ENCODE peak calls at places on chromosomes 5 and 9, in seven cellular contexts. V, C, R, H, Z, K and X are unnamed samples.

GRCh38 chr5:172403191-172403794 is 51.0 kb downstream of the SH3PXD2B start:
- DNase-seq in V (peak), C (peak), R (peak), H (no peak), Z (peak), K (peak), X (no peak)

GRCh38 chr5:112420111-112420864 is 1.2 kb upstream of the EPB41L4A start:
- DNase-seq in V (peak), C (peak), R (peak), H (peak), Z (peak), K (peak), X (no peak)

GRCh38 chr5:151615431-151615830 is 24.3 kb upstream of the FAT2 start:
- DNase-seq in V (no peak), C (no peak), R (no peak), H (no peak), Z (no peak), K (no peak), X (no peak)

GRCh38 chr9:115604831-115605483 is 487.0 kb upstream of the TNC start:
- DNase-seq in V (no peak), C (no peak), R (no peak), H (no peak), Z (no peak), K (peak), X (peak)

GRCh38 chr9:2116073-2116472 is 100.9 kb downstream of the SMARCA2 start:
- DNase-seq in V (no peak), C (no peak), R (peak), H (no peak), Z (peak), K (no peak), X (peak)

GRCh38 chr5:142929602-142930001 is 159.4 kb downstream of the ARHGAP26 start:
- DNase-seq in V (peak), C (peak), R (peak), H (no peak), Z (no peak), K (no peak), X (no peak)

GRCh38 chr5:13478831-13479465 is 465.5 kb downstream of the DNAH5 start:
- DNase-seq in V (no peak), C (no peak), R (peak), H (no peak), Z (peak), K (peak), X (peak)

GRCh38 chr9:134306583-134307222 is 19.6 kb upstream of the RXRA start:
- DNase-seq in V (no peak), C (no peak), R (peak), H (no peak), Z (no peak), K (no peak), X (no peak)

GRCh38 chr9:335373-335772 is 120.7 kb downstream of the DOCK8 start:
- DNase-seq in V (no peak), C (no peak), R (no peak), H (no peak), Z (no peak), K (no peak), X (no peak)

GRCh38 chr5:371811-372555 is 50.5 kb downstream of the AHRR start:
- DNase-seq in V (peak), C (peak), R (no peak), H (peak), Z (peak), K (no peak), X (no peak)

GRCh38 chr9:69180670-69181069 is 6.6 kb downstream of the TJP2 start:
- DNase-seq in V (peak), C (peak), R (peak), H (no peak), Z (no peak), K (peak), X (peak)

GRCh38 chr5:65874241-65874640 is 52.1 kb upstream of the ERBIN start:
- DNase-seq in V (no peak), C (no peak), R (no peak), H (no peak), Z (no peak), K (peak), X (no peak)

GRCh38 chr9:77980622-77981021 is 51.0 kb downstream of the GNAQ start:
- DNase-seq in V (no peak), C (no peak), R (no peak), H (no peak), Z (no peak), K (peak), X (no peak)

GRCh38 chr5:149448831-149449714 is 70.0 kb upstream of the IL17B start:
- DNase-seq in V (peak), C (no peak), R (peak), H (no peak), Z (no peak), K (no peak), X (no peak)

GRCh38 chr5:55557123-55557522 is 22.4 kb upstream of the PLPP1 start:
- DNase-seq in V (peak), C (no peak), R (no peak), H (no peak), Z (no peak), K (no peak), X (no peak)

GRCh38 chr5:111859533-111860270 is 102.7 kb upstream of the NREP start:
- DNase-seq in V (no peak), C (no peak), R (no peak), H (no peak), Z (no peak), K (peak), X (no peak)

GRCh38 chr5:178965465-178966055 is 24.6 kb downstream of the ZNF454 start:
- DNase-seq in V (no peak), C (no peak), R (no peak), H (no peak), Z (no peak), K (no peak), X (no peak)

GRCh38 chr9:103533318-103533717 is 538.2 kb downstream of the CYLC2 start:
- DNase-seq in V (no peak), C (no peak), R (no peak), H (no peak), Z (no peak), K (no peak), X (no peak)

GRCh38 chr5:105868038-105868775 is 1802.5 kb downstream of the EFNA5 start:
- DNase-seq in V (no peak), C (no peak), R (peak), H (no peak), Z (no peak), K (no peak), X (no peak)

GRCh38 chr5:17365756-17366155 is 132.3 kb upstream of the TAF11L2 start:
- DNase-seq in V (no peak), C (no peak), R (no peak), H (no peak), Z (no peak), K (peak), X (no peak)

GRCh38 chr9:95157491-95158151 is 159.9 kb downstream of the FANCC start:
- DNase-seq in V (peak), C (peak), R (peak), H (no peak), Z (peak), K (peak), X (no peak)

GRCh38 chr5:134148316-134148715 is 28.4 kb downstream of the SKP1 start:
- DNase-seq in V (no peak), C (no peak), R (no peak), H (no peak), Z (no peak), K (no peak), X (no peak)

GRCh38 chr5:170097934-170098333 is 7.8 kb upstream of the FOXI1 start:
- DNase-seq in V (peak), C (peak), R (no peak), H (no peak), Z (no peak), K (no peak), X (no peak)

GRCh38 chr5:73250645-73251044 is 77.7 kb downstream of the TMEM174 start:
- DNase-seq in V (no peak), C (no peak), R (no peak), H (peak), Z (no peak), K (peak), X (no peak)

GRCh38 chr9:36093384-36093783 is 43.1 kb upstream of the GLIPR2 start:
- DNase-seq in V (no peak), C (no peak), R (no peak), H (no peak), Z (no peak), K (no peak), X (no peak)

GRCh38 chr5:65483474-65484346 is 2.0 kb upstream of the ADAMTS6 start:
- DNase-seq in V (no peak), C (no peak), R (no peak), H (no peak), Z (no peak), K (peak), X (no peak)

GRCh38 chr9:89421595-89421994 is 76.3 kb downstream of the SEMA4D start:
- DNase-seq in V (no peak), C (no peak), R (no peak), H (no peak), Z (no peak), K (peak), X (no peak)

GRCh38 chr9:89420397-89420796 is 77.5 kb downstream of the SEMA4D start:
- DNase-seq in V (no peak), C (no peak), R (no peak), H (no peak), Z (no peak), K (no peak), X (no peak)

GRCh38 chr9:89425024-89425805 is 72.7 kb downstream of the SEMA4D start:
- DNase-seq in V (no peak), C (no peak), R (no peak), H (no peak), Z (no peak), K (peak), X (no peak)

GRCh38 chr9:89419978-89420394 is 77.9 kb downstream of the SEMA4D start:
- DNase-seq in V (no peak), C (no peak), R (no peak), H (no peak), Z (no peak), K (no peak), X (no peak)

GRCh38 chr9:89422151-89422918 is 75.6 kb downstream of the SEMA4D start:
- DNase-seq in V (no peak), C (no peak), R (no peak), H (no peak), Z (no peak), K (peak), X (peak)
- TF ChIP-seq POLR2A in V (no peak), C (no peak), R (no peak), H (no peak), Z (no peak), K (no peak), X (no peak)

GRCh38 chr9:93132287-93132927 is 1.6 kb downstream of the NINJ1 start:
- DNase-seq in V (peak), C (peak), R (peak), H (no peak), Z (peak), K (no peak), X (no peak)
- TF ChIP-seq POLR2A in V (peak), C (no peak), R (no peak), H (peak), Z (no peak), K (no peak), X (no peak)

GRCh38 chr9:92097997-92098482 is 17.2 kb downstream of the SPTLC1 start:
- DNase-seq in V (peak), C (peak), R (peak), H (no peak), Z (peak), K (peak), X (no peak)
- TF ChIP-seq POLR2A in V (no peak), C (no peak), R (peak), H (no peak), Z (no peak), K (no peak), X (no peak)

GRCh38 chr5:95734156-95734555 is 3.0 kb downstream of the RHOBTB3 start:
- DNase-seq in V (no peak), C (no peak), R (no peak), H (no peak), Z (no peak), K (no peak), X (no peak)

GRCh38 chr5:95730730-95731570 is at the start of gene RHOBTB3:
- DNase-seq in V (peak), C (peak), R (peak), H (peak), Z (peak), K (peak), X (peak)

GRCh38 chr5:95733100-95733499 is 2.0 kb downstream of the RHOBTB3 start:
- DNase-seq in V (no peak), C (no peak), R (no peak), H (no peak), Z (no peak), K (no peak), X (no peak)

GRCh38 chr5:95730011-95730700 is 980 bp upstream of the RHOBTB3 start:
- DNase-seq in V (no peak), C (no peak), R (no peak), H (no peak), Z (no peak), K (peak), X (no peak)

DNA sequence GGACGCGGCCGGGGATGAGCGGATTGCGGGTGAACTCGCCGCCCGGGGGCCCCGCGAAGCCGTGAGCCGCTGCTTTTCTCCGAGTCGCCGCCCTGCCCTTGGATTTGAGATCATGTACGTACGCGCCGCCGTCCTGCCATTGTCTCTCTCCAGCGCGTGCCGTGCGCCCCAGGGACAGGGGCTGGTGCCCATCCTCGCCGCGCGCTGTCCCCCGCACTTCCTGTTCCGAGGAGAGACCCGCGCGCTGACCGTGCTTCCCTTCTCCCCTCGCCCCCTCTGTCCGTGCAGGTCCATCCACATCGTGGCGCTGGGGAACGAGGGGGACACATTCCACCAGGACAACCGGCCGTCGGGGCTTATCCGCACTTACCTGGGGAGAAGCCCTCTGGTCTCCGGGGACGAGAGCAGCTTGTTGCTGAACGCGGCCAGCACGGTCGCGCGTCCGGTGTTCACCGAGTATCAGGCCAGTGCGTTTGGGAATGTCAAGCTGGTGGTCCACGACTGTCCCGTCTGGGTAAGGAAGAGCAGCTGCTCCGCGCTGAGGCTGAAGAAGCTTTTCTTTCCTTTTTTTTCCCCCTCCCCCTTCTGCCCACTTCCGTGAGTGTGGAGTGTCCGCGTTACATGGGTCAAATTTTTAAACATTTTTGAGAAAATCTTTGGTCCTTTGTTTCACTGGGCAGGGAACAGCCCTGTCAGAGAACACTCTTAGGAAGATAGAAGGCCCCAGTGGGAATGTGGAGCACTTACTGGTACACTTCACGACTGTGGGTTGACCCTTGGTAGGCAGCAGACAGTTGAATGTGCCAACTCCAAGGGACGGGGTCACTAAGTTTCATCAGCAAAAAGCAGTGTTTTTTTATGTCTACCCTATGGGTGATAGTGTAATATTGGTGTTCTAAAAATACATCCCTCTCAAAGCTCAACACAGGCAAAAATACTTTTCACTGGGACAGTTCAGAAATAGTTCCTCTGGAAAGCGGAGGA is 727 bp downstream of the RHOBTB3 start:
- DNase-seq in V (peak), C (peak), R (peak), H (no peak), Z (peak), K (peak), X (no peak)
- TF ChIP-seq POLR2A in V (no peak), C (no peak), R (peak), H (no peak), Z (no peak), K (no peak), X (no peak)

GRCh38 chr9:18467696-18468095 is 6.3 kb upstream of the ADAMTSL1 start:
- DNase-seq in V (no peak), C (no peak), R (no peak), H (no peak), Z (no peak), K (no peak), X (no peak)

GRCh38 chr9:18473551-18474279 is at the start of gene ADAMTSL1:
- DNase-seq in V (peak), C (peak), R (peak), H (no peak), Z (peak), K (peak), X (peak)

GRCh38 chr9:18474778-18475177 is 825 bp downstream of the ADAMTSL1 start:
- DNase-seq in V (no peak), C (no peak), R (no peak), H (no peak), Z (no peak), K (peak), X (no peak)

GRCh38 chr9:18472915-18473314 is 1.0 kb upstream of the ADAMTSL1 start:
- DNase-seq in V (no peak), C (no peak), R (no peak), H (no peak), Z (peak), K (no peak), X (no peak)

DNA sequence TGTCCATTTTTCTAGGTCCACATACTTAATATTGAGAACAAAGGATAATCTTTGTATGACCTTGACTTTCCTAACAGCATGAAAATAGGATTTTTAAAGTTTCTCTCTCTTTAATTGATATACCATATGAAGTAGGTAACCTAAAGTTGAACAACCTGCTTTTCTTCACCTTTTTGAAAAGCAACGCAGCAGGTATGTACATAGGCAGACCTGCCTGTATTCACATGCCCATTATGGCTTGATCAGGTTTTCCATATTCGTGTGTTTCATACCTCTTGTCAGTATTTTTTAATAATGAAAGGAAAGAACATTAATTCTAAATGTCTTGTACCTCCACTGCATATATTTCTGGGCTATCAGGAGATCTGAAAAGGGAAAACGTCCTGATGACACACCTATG is 1.5 kb upstream of the ADAMTSL1 start:
- DNase-seq in V (no peak), C (no peak), R (no peak), H (no peak), Z (no peak), K (no peak), X (no peak)
- TF ChIP-seq POLR2A in V (no peak), C (no peak), R (no peak), H (no peak), Z (no peak), K (no peak), X (no peak)

GRCh38 chr9:83980395-83981125 is at the start of gene RMI1:
- DNase-seq in V (peak), C (peak), R (peak), H (peak), Z (peak), K (peak), X (peak)
- TF ChIP-seq POLR2A in V (peak), C (peak), R (peak), H (peak), Z (peak), K (peak), X (peak)

DNA sequence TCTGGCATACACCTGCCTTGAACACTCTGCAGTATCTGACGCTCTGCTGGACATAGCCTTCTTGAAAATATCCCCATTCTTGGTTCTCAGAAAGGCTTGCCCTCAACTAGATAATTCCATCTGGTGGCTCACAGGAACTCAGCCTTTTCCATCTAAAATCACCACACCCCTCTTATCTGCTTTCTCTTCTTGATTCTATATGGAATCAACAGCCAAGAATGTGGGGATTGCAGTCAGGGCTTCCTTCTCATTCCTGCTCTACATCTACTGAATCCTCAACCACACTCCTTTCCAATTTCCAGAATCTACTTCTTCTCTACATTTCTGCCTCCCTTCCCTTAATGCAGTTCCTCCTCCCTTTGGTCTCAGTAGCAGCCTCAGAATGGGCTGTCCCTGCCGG is 170.1 kb downstream of the SEMA5A start:
- DNase-seq in V (no peak), C (no peak), R (no peak), H (no peak), Z (no peak), K (no peak), X (no peak)
- TF ChIP-seq POLR2A in V (no peak), C (no peak), R (no peak), H (no peak), Z (no peak), K (no peak), X (no peak)

GRCh38 chr9:127212453-127212852 is 52.1 kb upstream of the GARNL3 start:
- DNase-seq in V (no peak), C (no peak), R (no peak), H (no peak), Z (no peak), K (no peak), X (no peak)
- TF ChIP-seq POLR2A in V (no peak), C (no peak), R (no peak), H (no peak), Z (no peak), K (no peak), X (no peak)

GRCh38 chr9:99253772-99254431 is 31.8 kb downstream of the SEC61B start:
- DNase-seq in V (peak), C (no peak), R (no peak), H (no peak), Z (no peak), K (no peak), X (no peak)
- TF ChIP-seq POLR2A in V (no peak), C (no peak), R (no peak), H (no peak), Z (no peak), K (no peak), X (no peak)